ENCODE peak calls at places on chromosomes 1 and 21, in four cellular contexts. N is lower leg skin, H is T1000, K is fibroblast of the aortic adventitia. X is an unnamed sample.

GRCh38 chr1:172588296-172589291 is 55.6 kb downstream of the SUCO start:
- DNase-seq in N (no peak), H (no peak), K (peak), X (no peak)

GRCh38 chr1:204623365-204623893 is 62.1 kb downstream of the LRRN2 start:
- DNase-seq in N (no peak), H (no peak), K (peak), X (no peak)

GRCh38 chr1:109193653-109194590 is 19.8 kb upstream of the SARS1 start:
- DNase-seq in N (no peak), H (peak), K (no peak), X (no peak)

GRCh38 chr1:119321661-119322419 is 46.7 kb upstream of the HAO2 start:
- DNase-seq in N (no peak), H (no peak), K (no peak), X (no peak)

GRCh38 chr1:226627050-226627755 is 78.6 kb downstream of the STUM start:
- DNase-seq in N (peak), H (no peak), K (no peak), X (no peak)

GRCh38 chr1:233944596-233944995 is 40.1 kb downstream of the SLC35F3 start:
- DNase-seq in N (no peak), H (no peak), K (no peak), X (no peak)

GRCh38 chr1:116268211-116268610 is 104.8 kb upstream of the ATP1A1 start:
- DNase-seq in N (peak), H (peak), K (no peak), X (no peak)

GRCh38 chr21:43718872-43719747 is at the start of gene PDXK:
- DNase-seq in N (peak), H (peak), K (peak), X (peak)

GRCh38 chr1:10947691-10948462 is 64.6 kb upstream of the TARDBP start:
- DNase-seq in N (no peak), H (no peak), K (no peak), X (no peak)

GRCh38 chr1:245016700-245017099 is 138.1 kb upstream of the KIF26B start:
- DNase-seq in N (no peak), H (no peak), K (no peak), X (no peak)

GRCh38 chr1:71074681-71075080 is 6.2 kb downstream of the ZRANB2 start:
- DNase-seq in N (no peak), H (no peak), K (no peak), X (no peak)

GRCh38 chr1:47191940-47192457 is 2.2 kb upstream of the PDZK1IP1 start:
- DNase-seq in N (peak), H (no peak), K (no peak), X (peak)

GRCh38 chr1:101371259-101371658 is 134.4 kb downstream of the S1PR1 start:
- DNase-seq in N (no peak), H (peak), K (peak), X (no peak)

GRCh38 chr1:30514945-30515344 is 208.4 kb downstream of the MATN1 start:
- DNase-seq in N (peak), H (no peak), K (no peak), X (peak)

GRCh38 chr1:183353597-183353996 is 64.6 kb downstream of the NMNAT2 start:
- DNase-seq in N (no peak), H (no peak), K (no peak), X (no peak)

GRCh38 chr1:172971241-172971640 is 79.5 kb downstream of the TNFSF18 start:
- DNase-seq in N (no peak), H (no peak), K (no peak), X (no peak)

GRCh38 chr1:225866061-225866844 is 15.9 kb downstream of the TMEM63A start:
- DNase-seq in N (no peak), H (no peak), K (peak), X (no peak)

GRCh38 chr1:55057270-55057955 is 18.1 kb downstream of the PCSK9 start:
- DNase-seq in N (peak), H (no peak), K (no peak), X (no peak)

GRCh38 chr1:166184897-166185296 is 18.1 kb upstream of the FAM78B start:
- DNase-seq in N (no peak), H (no peak), K (peak), X (no peak)